ENCODE peak calls at places on chromosomes 6 and 20, in six cellular contexts. P, S, U, I, Z and F are unnamed samples.

GRCh38 chr20:52054123-52054522 is 137.5 kb downstream of the ZFP64 start:
- DNase-seq in P (no peak), S (no peak), U (no peak), I (no peak), Z (no peak), F (peak; percentile 50)

GRCh38 chr6:74447013-74447412 is 751.0 kb downstream of the CD109 start:
- DNase-seq in P (peak; percentile 51), S (peak; percentile 42), U (no peak), I (peak; percentile 31), Z (no peak), F (no peak)

GRCh38 chr20:1897486-1897885 is 2.3 kb downstream of the SIRPA start:
- DNase-seq in P (peak; percentile 42), S (no peak), U (no peak), I (peak; percentile 41), Z (no peak), F (no peak)

GRCh38 chr6:21971540-21971939 is 325.3 kb downstream of the PRL start:
- DNase-seq in P (no peak), S (no peak), U (no peak), I (no peak), Z (no peak), F (no peak)

GRCh38 chr6:150202404-150202803 is 59.6 kb downstream of the PPP1R14C start:
- DNase-seq in P (no peak), S (no peak), U (no peak), I (no peak), Z (no peak), F (no peak)

GRCh38 chr6:10621847-10622246 is 72.6 kb downstream of the C6orf52 start:
- DNase-seq in P (no peak), S (no peak), U (no peak), I (no peak), Z (no peak), F (no peak)

GRCh38 chr6:74044417-74045096 is 348.6 kb downstream of the CD109 start:
- DNase-seq in P (no peak), S (no peak), U (no peak), I (peak; percentile 67), Z (peak; percentile 32), F (no peak)

GRCh38 chr6:170027111-170028043 is 263.5 kb downstream of the DLL1 start:
- DNase-seq in P (no peak), S (no peak), U (no peak), I (no peak), Z (no peak), F (no peak)

GRCh38 chr20:50346372-50347347 is 156.0 kb downstream of the CEBPB start:
- DNase-seq in P (no peak), S (no peak), U (no peak), I (peak; percentile 93), Z (peak; percentile 91), F (peak; percentile 31)

GRCh38 chr20:21388566-21388965 is 8.8 kb downstream of the NKX2-4 start:
- DNase-seq in P (no peak), S (no peak), U (no peak), I (no peak), Z (no peak), F (no peak)

GRCh38 chr6:6004147-6004995 is 2.4 kb downstream of the NRN1 start:
- DNase-seq in P (no peak), S (no peak), U (no peak), I (peak; percentile 8), Z (no peak), F (peak; percentile 29)

GRCh38 chr6:91132461-91132860 is 545.6 kb upstream of the MAP3K7 start:
- DNase-seq in P (no peak), S (no peak), U (no peak), I (peak; percentile 4), Z (no peak), F (no peak)

GRCh38 chr6:111784423-111784822 is 88.8 kb downstream of the FYN start:
- DNase-seq in P (no peak), S (no peak), U (no peak), I (peak; percentile 74), Z (no peak), F (no peak)

GRCh38 chr6:72554761-72555221 is 67.1 kb upstream of the KCNQ5 start:
- DNase-seq in P (no peak), S (no peak), U (no peak), I (peak; percentile 19), Z (no peak), F (no peak)

GRCh38 chr20:49916146-49917002 is 1.0 kb upstream of the SPATA2 start:
- DNase-seq in P (peak; percentile 63), S (no peak), U (no peak), I (no peak), Z (no peak), F (peak; percentile 43)

GRCh38 chr6:41783106-41783780 is 2.7 kb downstream of the PRICKLE4 start:
- DNase-seq in P (no peak), S (no peak), U (no peak), I (no peak), Z (no peak), F (no peak)

GRCh38 chr6:16766836-16767745 is 5.8 kb upstream of the ATXN1 start:
- DNase-seq in P (no peak), S (no peak), U (no peak), I (no peak), Z (no peak), F (no peak)

GRCh38 chr6:3664641-3665041 is 86.9 kb downstream of the PXDC1 start:
- DNase-seq in P (no peak), S (no peak), U (no peak), I (peak; percentile 3), Z (no peak), F (no peak)

GRCh38 chr6:33192671-33193602 is 670 bp upstream of the COL11A2 start:
- DNase-seq in P (peak; percentile 56), S (no peak), U (no peak), I (no peak), Z (peak; percentile 40), F (peak; percentile 31)

GRCh38 chr6:170279977-170280688 is 10.7 kb downstream of the DLL1 start:
- DNase-seq in P (peak; percentile 74), S (peak; percentile 74), U (no peak), I (no peak), Z (peak; percentile 58), F (peak; percentile 52)

GRCh38 chr20:63050406-63050805 is 43.6 kb upstream of the BHLHE23 start:
- DNase-seq in P (no peak), S (no peak), U (no peak), I (no peak), Z (no peak), F (no peak)

GRCh38 chr20:63572071-63572787 is 1.8 kb downstream of the HELZ2 start:
- DNase-seq in P (no peak), S (no peak), U (no peak), I (no peak), Z (no peak), F (no peak)

GRCh38 chr20:46060301-46060881 is 29.4 kb downstream of the NCOA5 start:
- DNase-seq in P (no peak), S (no peak), U (no peak), I (peak; percentile 10), Z (no peak), F (peak; percentile 19)

GRCh38 chr6:138278326-138278725 is 60.0 kb upstream of the PBOV1 start:
- DNase-seq in P (no peak), S (no peak), U (no peak), I (peak; percentile 46), Z (peak; percentile 18), F (no peak)
- TF ChIP-seq CTCF in P (no peak), S (no peak), U (no peak), I (peak; percentile 42), Z (peak; percentile 39), F (no peak)

DNA sequence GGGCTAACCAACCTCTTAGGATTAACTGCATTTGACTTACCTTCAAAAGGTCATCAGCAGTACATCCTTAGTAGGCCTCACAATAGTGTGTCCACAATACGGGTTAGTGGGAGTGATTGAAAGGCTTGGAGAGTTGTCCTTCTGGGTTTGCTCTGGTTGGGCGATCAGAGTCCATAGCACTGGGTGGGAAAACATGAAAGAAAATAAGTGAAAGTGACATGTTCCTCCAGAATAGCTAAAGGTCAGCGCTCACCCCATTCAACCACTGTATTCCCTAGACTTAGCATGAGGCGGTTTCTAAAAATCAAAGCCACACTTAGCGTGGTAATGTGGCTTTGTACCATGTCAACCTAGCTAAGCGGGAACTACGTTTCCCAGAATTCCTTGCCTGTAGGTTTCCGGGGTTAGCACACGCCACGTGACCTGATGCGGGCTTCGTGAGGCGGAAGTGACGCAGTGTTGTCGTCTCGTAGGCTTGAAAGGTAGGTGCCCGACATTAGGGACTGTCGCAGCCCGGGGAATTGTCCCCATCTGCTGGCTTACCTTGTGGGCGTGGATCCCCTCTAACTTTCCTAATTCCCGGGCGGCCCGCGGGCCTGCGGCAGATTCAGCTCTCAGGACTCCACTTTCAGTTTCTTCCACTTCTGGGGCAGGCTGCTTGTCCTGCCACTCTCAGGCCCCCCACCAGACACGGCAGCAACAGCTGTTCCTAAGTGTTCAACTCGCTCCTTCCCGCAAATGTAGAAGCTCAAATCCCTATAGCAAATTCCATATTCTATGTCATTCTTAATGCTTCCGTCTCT is 19.8 kb upstream of the SCP2D1 start:
- DNase-seq in P (peak; percentile 85), S (peak; percentile 87), U (peak; percentile 65), I (peak; percentile 92), Z (peak; percentile 91), F (peak; percentile 93)
- TF ChIP-seq CTCF in P (peak; percentile 11), S (peak; percentile 25), U (no peak), I (no peak), Z (no peak), F (no peak)

GRCh38 chr6:168193816-168194701 is 115.0 kb upstream of the FRMD1 start:
- DNase-seq in P (no peak), S (no peak), U (no peak), I (no peak), Z (no peak), F (peak; percentile 7)
- TF ChIP-seq CTCF in P (no peak), S (peak; percentile 7), U (no peak), I (no peak), Z (no peak), F (no peak)

GRCh38 chr20:35618032-35618371 is 2.4 kb downstream of the SPAG4 start:
- DNase-seq in P (no peak), S (no peak), U (no peak), I (no peak), Z (no peak), F (no peak)

GRCh38 chr20:35618372-35619131 is 2.9 kb downstream of the SPAG4 start:
- DNase-seq in P (peak; percentile 42), S (no peak), U (peak; percentile 24), I (peak; percentile 39), Z (no peak), F (peak; percentile 33)

GRCh38 chr20:35619196-35620095 is 3.8 kb downstream of the SPAG4 start:
- DNase-seq in P (peak; percentile 78), S (peak; percentile 81), U (peak; percentile 83), I (peak; percentile 84), Z (peak; percentile 79), F (peak; percentile 92)

GRCh38 chr20:35620818-35621559 is 5.4 kb downstream of the SPAG4 start:
- DNase-seq in P (no peak), S (no peak), U (no peak), I (no peak), Z (no peak), F (no peak)

DNA sequence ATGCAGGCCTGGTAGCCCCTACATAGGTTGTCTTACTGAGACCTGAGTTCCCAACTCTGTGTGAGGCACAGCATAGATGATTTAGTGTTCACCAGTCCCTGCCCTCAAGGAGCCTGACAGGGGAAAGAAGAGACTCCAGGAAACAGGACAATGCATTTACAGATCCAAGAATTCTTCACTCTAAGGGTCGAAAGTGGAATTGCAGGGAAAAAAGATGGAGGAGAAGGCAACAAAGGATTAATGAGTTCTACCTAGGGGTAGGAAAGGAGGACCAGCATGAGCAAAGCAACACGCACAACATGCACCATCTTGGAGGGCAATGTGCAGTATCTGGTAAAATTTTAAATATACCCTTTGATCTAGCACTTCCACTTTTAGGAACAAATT is 5.9 kb downstream of the SPAG4 start:
- DNase-seq in P (no peak), S (no peak), U (no peak), I (no peak), Z (no peak), F (no peak)
- TF ChIP-seq CTCF in P (no peak), S (no peak), U (peak; percentile 36), I (peak; percentile 12), Z (no peak), F (no peak)

GRCh38 chr6:45663181-45664180 is 285.7 kb upstream of the SUPT3H start:
- DNase-seq in P (peak; percentile 41), S (no peak), U (peak; percentile 49), I (peak; percentile 33), Z (no peak), F (peak; percentile 71)
- TF ChIP-seq CTCF in P (no peak), S (no peak), U (no peak), I (peak; percentile 7), Z (no peak), F (peak; percentile 25)